ENCODE peak calls at places on chromosome 11, in eight cellular contexts. B, O, G, U, Z, W, A and I are unnamed samples.

GRCh38 chr11:130464289-130464812 is 15.9 kb downstream of the ADAMTS15 start:
- DNase-seq in B (no peak), O (no peak), G (no peak), U (no peak), Z (no peak), W (no peak), A (no peak), I (no peak)

GRCh38 chr11:116357769-116358544 is 414.8 kb downstream of the BUD13 start:
- DNase-seq in B (no peak), O (peak; percentile 7), G (peak; percentile 93), U (no peak), Z (no peak), W (no peak), A (peak; percentile 81), I (no peak)

GRCh38 chr11:71171576-71171975 is 80.8 kb downstream of the SHANK2 start:
- DNase-seq in B (no peak), O (no peak), G (no peak), U (no peak), Z (no peak), W (no peak), A (no peak), I (peak; percentile 22)

GRCh38 chr11:61890536-61891330 is 612 bp downstream of the FADS3 start:
- DNase-seq in B (peak; percentile 13), O (peak; percentile 73), G (peak; percentile 61), U (no peak), Z (no peak), W (peak; percentile 62), A (no peak), I (peak; percentile 67)

GRCh38 chr11:37788141-37788877 is 1190.3 kb upstream of the RAG2 start:
- DNase-seq in B (no peak), O (no peak), G (no peak), U (no peak), Z (no peak), W (peak; percentile 34), A (no peak), I (no peak)

GRCh38 chr11:35133656-35134055 is 5.3 kb upstream of the CD44 start:
- DNase-seq in B (no peak), O (no peak), G (no peak), U (no peak), Z (no peak), W (no peak), A (no peak), I (no peak)

GRCh38 chr11:130872961-130873360 is 43.3 kb downstream of the SNX19 start:
- DNase-seq in B (no peak), O (no peak), G (no peak), U (no peak), Z (no peak), W (peak; percentile 77), A (no peak), I (no peak)

GRCh38 chr11:134363161-134363560 is 31.4 kb downstream of the GLB1L2 start:
- DNase-seq in B (no peak), O (no peak), G (no peak), U (no peak), Z (no peak), W (no peak), A (no peak), I (no peak)

GRCh38 chr11:66343176-66343575 is 1.7 kb downstream of the BRMS1 start:
- DNase-seq in B (no peak), O (no peak), G (no peak), U (no peak), Z (no peak), W (no peak), A (no peak), I (no peak)

GRCh38 chr11:46353706-46354105 is 6.4 kb downstream of the DGKZ start:
- DNase-seq in B (no peak), O (peak; percentile 92), G (no peak), U (no peak), Z (peak; percentile 67), W (no peak), A (no peak), I (no peak)

GRCh38 chr11:130798280-130798679 is 118.0 kb downstream of the SNX19 start:
- DNase-seq in B (no peak), O (no peak), G (no peak), U (no peak), Z (no peak), W (peak; percentile 28), A (no peak), I (no peak)

GRCh38 chr11:119505861-119506260 is 82.9 kb upstream of the THY1 start:
- DNase-seq in B (no peak), O (no peak), G (no peak), U (no peak), Z (no peak), W (peak; percentile 65), A (no peak), I (no peak)

GRCh38 chr11:126352163-126352562 is 3.3 kb upstream of the ST3GAL4 start:
- DNase-seq in B (no peak), O (no peak), G (no peak), U (no peak), Z (no peak), W (no peak), A (no peak), I (no peak)

GRCh38 chr11:76542436-76542835 is 97.6 kb downstream of the EMSY start:
- DNase-seq in B (no peak), O (no peak), G (no peak), U (no peak), Z (no peak), W (no peak), A (no peak), I (no peak)

GRCh38 chr11:43367382-43368178 is 8.9 kb downstream of the TTC17 start:
- DNase-seq in B (no peak), O (no peak), G (no peak), U (no peak), Z (no peak), W (no peak), A (no peak), I (no peak)

GRCh38 chr11:31355131-31355530 is 14.4 kb downstream of the DCDC1 start:
- DNase-seq in B (no peak), O (no peak), G (no peak), U (no peak), Z (no peak), W (peak; percentile 20), A (no peak), I (no peak)

GRCh38 chr11:28339488-28339887 is 231.3 kb downstream of the METTL15 start:
- DNase-seq in B (no peak), O (no peak), G (no peak), U (no peak), Z (no peak), W (no peak), A (no peak), I (no peak)

GRCh38 chr11:65438257-65439151 is 15.9 kb downstream of the NEAT1 start:
- DNase-seq in B (no peak), O (no peak), G (no peak), U (no peak), Z (no peak), W (peak; percentile 65), A (no peak), I (no peak)

GRCh38 chr11:62496676-62497075 is 49.9 kb downstream of the AHNAK start:
- DNase-seq in B (no peak), O (no peak), G (no peak), U (no peak), Z (no peak), W (no peak), A (no peak), I (no peak)